ENCODE peak calls at places on chromosomes 7 and 10, in six cellular contexts. I, Q, T, H, N and S are unnamed samples.
A peak's percentile ranks its signal among the peaks of the same experiment; 100 is the strongest.

GRCh38 chr10:28839600-28840007 is 162.3 kb downstream of the BAMBI start:
- DNase-seq in I (peak; percentile 21), Q (no peak), T (peak; percentile 40), H (no peak), N (no peak), S (no peak)

GRCh38 chr10:3067859-3068179 is 471 bp downstream of the PFKP start:
- DNase-seq in I (no peak), Q (no peak), T (no peak), H (no peak), N (no peak), S (peak; percentile 68)

GRCh38 chr10:98446656-98447221 is at the start of gene HPS1:
- DNase-seq in I (peak; percentile 27), Q (peak; percentile 70), T (peak; percentile 84), H (peak; percentile 96), N (peak; percentile 90), S (peak; percentile 94)

GRCh38 chr10:4981722-4982471 is 18.7 kb downstream of the AKR1C1 start:
- DNase-seq in I (peak; percentile 79), Q (no peak), T (no peak), H (no peak), N (no peak), S (peak; percentile 18)

GRCh38 chr10:33498354-33498753 is 163.9 kb upstream of the NRP1 start:
- DNase-seq in I (no peak), Q (no peak), T (peak; percentile 24), H (no peak), N (no peak), S (no peak)

GRCh38 chr7:90945104-90945752 is 319.0 kb upstream of the FZD1 start:
- DNase-seq in I (no peak), Q (no peak), T (no peak), H (no peak), N (no peak), S (no peak)

GRCh38 chr7:33883566-33883965 is 21.8 kb upstream of the BMPER start:
- DNase-seq in I (no peak), Q (no peak), T (no peak), H (no peak), N (no peak), S (no peak)

GRCh38 chr7:30802812-30803211 is 31.6 kb downstream of the MINDY4 start:
- DNase-seq in I (no peak), Q (no peak), T (no peak), H (no peak), N (no peak), S (no peak)

GRCh38 chr10:86170255-86171153 is 196.1 kb downstream of the GRID1 start:
- DNase-seq in I (no peak), Q (no peak), T (no peak), H (peak; percentile 30), N (peak; percentile 41), S (peak; percentile 20)

GRCh38 chr10:7529638-7530037 is 118.8 kb upstream of the SFMBT2 start:
- DNase-seq in I (peak; percentile 41), Q (no peak), T (no peak), H (no peak), N (peak; percentile 75), S (no peak)
- TF ChIP-seq CTCF in I (peak; percentile 77), Q (no peak), T (peak; percentile 32), H (no peak), N (no peak), S (no peak)

GRCh38 chr7:96415293-96415940 is 93.5 kb upstream of the SLC25A13 start:
- DNase-seq in I (peak; percentile 96), Q (no peak), T (no peak), H (no peak), N (no peak), S (no peak)
- TF ChIP-seq CTCF in I (peak; percentile 70), Q (peak; percentile 5), T (no peak), H (no peak), N (no peak), S (no peak)

GRCh38 chr7:142866361-142867096 is 11.7 kb downstream of the EPHB6 start:
- DNase-seq in I (peak; percentile 13), Q (no peak), T (peak; percentile 38), H (no peak), N (no peak), S (peak; percentile 54)
- TF ChIP-seq CTCF in I (peak; percentile 75), Q (peak; percentile 61), T (peak; percentile 33), H (peak; percentile 24), N (peak; percentile 63), S (peak; percentile 39)

DNA sequence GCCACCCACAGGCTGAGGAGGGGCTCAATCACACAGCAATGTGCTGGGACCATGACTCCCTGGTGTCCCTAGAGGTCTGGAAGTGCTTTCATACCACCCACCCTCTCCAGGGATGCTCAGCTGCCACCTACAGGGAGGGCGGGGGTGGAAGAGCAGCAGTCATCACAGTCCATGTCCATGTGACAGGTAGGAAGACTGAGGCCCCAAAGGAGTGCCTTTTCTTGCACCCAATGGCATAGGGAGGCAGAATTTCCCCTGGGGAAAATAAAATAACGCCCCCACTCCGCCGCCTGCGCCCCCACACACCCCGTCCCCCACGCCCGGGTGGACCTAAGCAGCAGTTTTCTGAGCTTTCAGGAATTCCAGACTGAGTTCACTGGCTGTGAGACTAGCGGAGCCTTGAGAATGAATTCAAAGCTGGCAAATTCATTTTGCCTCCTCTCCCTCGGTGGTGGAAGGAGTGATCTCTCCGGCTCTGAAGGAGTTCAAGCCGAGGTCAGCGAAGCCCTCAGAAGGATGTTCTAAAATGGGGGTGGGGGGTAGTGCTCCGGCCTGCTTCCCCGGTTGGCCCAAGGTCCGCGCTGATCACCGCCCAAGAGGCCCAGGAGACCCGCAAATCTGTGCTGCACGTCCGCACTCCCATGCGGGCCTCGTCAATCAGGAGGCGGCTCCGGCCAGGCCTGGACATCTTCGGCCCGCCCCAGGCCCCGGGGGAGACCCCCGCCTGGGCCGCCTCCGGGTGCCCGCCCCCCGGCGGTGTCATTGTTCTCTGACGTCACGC is 2.1 kb upstream of the ZMIZ1 start:
- DNase-seq in I (peak; percentile 87), Q (no peak), T (no peak), H (peak; percentile 86), N (peak; percentile 71), S (peak; percentile 81)
- TF ChIP-seq CTCF in I (peak; percentile 92), Q (no peak), T (peak; percentile 7), H (no peak), N (no peak), S (no peak)

DNA sequence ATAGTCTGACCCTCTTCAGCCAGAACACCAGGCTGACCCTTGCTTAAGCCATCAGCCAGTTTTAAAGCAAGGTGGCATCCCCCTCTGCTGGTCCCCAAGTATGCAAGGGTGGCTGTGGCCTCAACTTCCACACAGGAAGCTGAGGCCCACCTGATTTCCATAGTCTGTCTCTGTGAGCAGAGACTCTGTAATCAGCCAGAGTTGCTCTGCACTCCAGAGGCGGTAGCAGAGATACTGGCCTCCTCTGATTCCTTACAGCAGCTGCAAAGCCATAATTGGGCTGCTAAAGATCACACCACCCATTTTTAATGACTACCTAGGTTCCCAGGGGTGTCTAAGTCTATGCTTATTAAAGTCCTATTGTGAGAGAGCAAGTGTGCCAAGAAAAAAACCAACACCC is 1.8 kb downstream of the PDAP1 start:
- DNase-seq in I (no peak), Q (no peak), T (no peak), H (no peak), N (no peak), S (no peak)
- TF ChIP-seq CTCF in I (peak; percentile 39), Q (no peak), T (no peak), H (no peak), N (no peak), S (no peak)

GRCh38 chr10:84114088-84114667 is 25.1 kb upstream of the GHITM start:
- DNase-seq in I (peak; percentile 15), Q (no peak), T (no peak), H (no peak), N (no peak), S (no peak)
- TF ChIP-seq CTCF in I (peak; percentile 37), Q (no peak), T (no peak), H (no peak), N (no peak), S (no peak)

GRCh38 chr10:89413398-89413912 is 913 bp upstream of the IFIT5 start:
- DNase-seq in I (no peak), Q (no peak), T (no peak), H (no peak), N (no peak), S (no peak)

GRCh38 chr10:89416465-89416864 is 2.1 kb downstream of the IFIT5 start:
- DNase-seq in I (no peak), Q (no peak), T (no peak), H (no peak), N (no peak), S (no peak)

GRCh38 chr10:89419548-89419947 is 5.2 kb downstream of the IFIT5 start:
- DNase-seq in I (no peak), Q (no peak), T (no peak), H (peak; percentile 35), N (no peak), S (peak; percentile 26)

GRCh38 chr10:89414146-89414878 is at the start of gene IFIT5:
- DNase-seq in I (peak; percentile 30), Q (peak; percentile 62), T (peak; percentile 76), H (peak; percentile 74), N (peak; percentile 88), S (peak; percentile 83)

GRCh38 chr10:89414879-89415821 is 782 bp downstream of the IFIT5 start:
- DNase-seq in I (no peak), Q (peak; percentile 42), T (peak; percentile 46), H (peak; percentile 63), N (peak; percentile 76), S (peak; percentile 52)
- TF ChIP-seq CTCF in I (no peak), Q (no peak), T (no peak), H (no peak), N (peak; percentile 8), S (no peak)